ENCODE peak calls at places on chromosome 6, in nine cellular contexts. D is WTC11, A is heart right ventricle, S is AG04450, I is BJ, U is Panc1, C is Peyer's patch, Q is dorsolateral prefrontal cortex, Y is ovary. L is an unnamed sample.

GRCh38 chr6:38370653-38371311 is 268.9 kb downstream of the BTBD9 start:
- DNase-seq in D (no peak), A (no peak), S (no peak), I (no peak), U (no peak), C (no peak), Q (no peak), Y (no peak), L (no peak)

GRCh38 chr6:3209114-3210023 is 18.1 kb downstream of the TUBB2B start:
- DNase-seq in D (peak), A (no peak), S (peak), I (peak), U (peak), C (peak), Q (no peak), Y (no peak), L (no peak)

GRCh38 chr6:83354747-83355146 is 76.1 kb downstream of the ME1 start:
- DNase-seq in D (no peak), A (no peak), S (no peak), I (no peak), U (no peak), C (no peak), Q (no peak), Y (no peak), L (no peak)

GRCh38 chr6:148720897-148721296 is 25.9 kb upstream of the UST start:
- DNase-seq in D (no peak), A (no peak), S (no peak), I (no peak), U (no peak), C (no peak), Q (no peak), Y (no peak), L (no peak)

GRCh38 chr6:38215225-38215624 is 395.7 kb downstream of the ZFAND3 start:
- DNase-seq in D (no peak), A (no peak), S (no peak), I (no peak), U (no peak), C (no peak), Q (no peak), Y (no peak), L (no peak)

GRCh38 chr6:119938752-119939151 is 589.2 kb upstream of the MAN1A1 start:
- DNase-seq in D (no peak), A (no peak), S (no peak), I (no peak), U (no peak), C (no peak), Q (no peak), Y (no peak), L (no peak)

GRCh38 chr6:73739097-73739496 is 43.1 kb downstream of the CD109 start:
- DNase-seq in D (no peak), A (no peak), S (peak), I (no peak), U (no peak), C (no peak), Q (no peak), Y (no peak), L (no peak)

GRCh38 chr6:150928882-150929281 is 63.4 kb downstream of the MTHFD1L start:
- DNase-seq in D (peak), A (no peak), S (no peak), I (no peak), U (no peak), C (no peak), Q (no peak), Y (no peak), L (no peak)

GRCh38 chr6:46184114-46184513 is 13.3 kb upstream of the ENPP5 start:
- DNase-seq in D (no peak), A (no peak), S (peak), I (peak), U (no peak), C (no peak), Q (no peak), Y (no peak), L (no peak)

GRCh38 chr6:91672201-91672600 is 1085.3 kb upstream of the MAP3K7 start:
- DNase-seq in D (no peak), A (no peak), S (no peak), I (no peak), U (no peak), C (no peak), Q (no peak), Y (no peak), L (no peak)

GRCh38 chr6:36958775-36959554 is 4.4 kb downstream of the PI16 start:
- DNase-seq in D (peak), A (no peak), S (no peak), I (no peak), U (no peak), C (peak), Q (no peak), Y (no peak), L (no peak)

GRCh38 chr6:34462561-34462971 is 3.3 kb upstream of the PACSIN1 start:
- DNase-seq in D (peak), A (peak), S (no peak), I (no peak), U (no peak), C (peak), Q (no peak), Y (no peak), L (no peak)

GRCh38 chr6:143694560-143694959 is 16.8 kb downstream of the PHACTR2 start:
- DNase-seq in D (no peak), A (no peak), S (no peak), I (no peak), U (no peak), C (no peak), Q (no peak), Y (no peak), L (no peak)

GRCh38 chr6:129029778-129030177 is 146.8 kb downstream of the LAMA2 start:
- DNase-seq in D (no peak), A (no peak), S (no peak), I (no peak), U (no peak), C (no peak), Q (no peak), Y (no peak), L (no peak)

GRCh38 chr6:165819394-165819793 is 156.4 kb upstream of the PDE10A start:
- DNase-seq in D (peak), A (no peak), S (no peak), I (no peak), U (no peak), C (no peak), Q (no peak), Y (peak), L (no peak)

GRCh38 chr6:118464620-118465019 is 83.5 kb upstream of the PLN start:
- DNase-seq in D (no peak), A (no peak), S (no peak), I (no peak), U (no peak), C (no peak), Q (no peak), Y (no peak), L (no peak)

GRCh38 chr6:13466304-13467215 is 20.8 kb downstream of the GFOD1 start:
- DNase-seq in D (no peak), A (no peak), S (no peak), I (no peak), U (no peak), C (no peak), Q (no peak), Y (no peak), L (no peak)

GRCh38 chr6:9140861-9141534 is 705.7 kb upstream of the SLC35B3 start:
- DNase-seq in D (no peak), A (no peak), S (no peak), I (peak), U (peak), C (no peak), Q (no peak), Y (no peak), L (no peak)

GRCh38 chr6:33693186-33694158 is 18.0 kb downstream of the UQCC2 start:
- DNase-seq in D (no peak), A (peak), S (no peak), I (no peak), U (no peak), C (no peak), Q (no peak), Y (no peak), L (no peak)

GRCh38 chr6:144087789-144088426 is 7.5 kb downstream of the SF3B5 start:
- DNase-seq in D (no peak), A (no peak), S (no peak), I (no peak), U (no peak), C (no peak), Q (no peak), Y (no peak), L (no peak)

GRCh38 chr6:24495516-24495847 is 713 bp downstream of the ALDH5A1 start:
- DNase-seq in D (peak), A (peak), S (no peak), I (no peak), U (no peak), C (peak), Q (peak), Y (peak), L (no peak)

GRCh38 chr6:45830441-45831139 is 185.1 kb downstream of the CLIC5 start:
- DNase-seq in D (no peak), A (no peak), S (no peak), I (no peak), U (no peak), C (no peak), Q (no peak), Y (no peak), L (peak)

GRCh38 chr6:80742481-80742880 is 636.0 kb downstream of the BCKDHB start:
- DNase-seq in D (no peak), A (no peak), S (no peak), I (no peak), U (no peak), C (no peak), Q (no peak), Y (no peak), L (no peak)

GRCh38 chr6:166997768-166998255 is 1.4 kb upstream of the CEP43 start:
- DNase-seq in D (peak), A (peak), S (peak), I (peak), U (peak), C (peak), Q (peak), Y (peak), L (peak)
- TF ChIP-seq CTCF in D (no peak), A (peak), S (peak), I (peak), U (peak), C (no peak), Q (peak), Y (no peak), L (no peak)

GRCh38 chr6:2038096-2038495 is 207.3 kb downstream of the GMDS start:
- DNase-seq in D (no peak), A (no peak), S (no peak), I (no peak), U (no peak), C (no peak), Q (no peak), Y (no peak), L (no peak)

GRCh38 chr6:2034256-2034655 is 211.1 kb downstream of the GMDS start:
- DNase-seq in D (no peak), A (no peak), S (no peak), I (no peak), U (no peak), C (no peak), Q (no peak), Y (no peak), L (no peak)

GRCh38 chr6:2036084-2037023 is 209.1 kb downstream of the GMDS start:
- DNase-seq in D (no peak), A (no peak), S (no peak), I (no peak), U (no peak), C (no peak), Q (no peak), Y (no peak), L (no peak)

GRCh38 chr6:2035046-2035445 is 210.4 kb downstream of the GMDS start:
- DNase-seq in D (no peak), A (no peak), S (no peak), I (no peak), U (no peak), C (no peak), Q (no peak), Y (no peak), L (no peak)

GRCh38 chr6:2037230-2037926 is 208.0 kb downstream of the GMDS start:
- DNase-seq in D (no peak), A (no peak), S (no peak), I (no peak), U (no peak), C (no peak), Q (no peak), Y (no peak), L (no peak)
- TF ChIP-seq CTCF in D (no peak), A (peak), S (peak), I (no peak), U (peak), C (no peak), Q (peak), Y (no peak), L (no peak)

DNA sequence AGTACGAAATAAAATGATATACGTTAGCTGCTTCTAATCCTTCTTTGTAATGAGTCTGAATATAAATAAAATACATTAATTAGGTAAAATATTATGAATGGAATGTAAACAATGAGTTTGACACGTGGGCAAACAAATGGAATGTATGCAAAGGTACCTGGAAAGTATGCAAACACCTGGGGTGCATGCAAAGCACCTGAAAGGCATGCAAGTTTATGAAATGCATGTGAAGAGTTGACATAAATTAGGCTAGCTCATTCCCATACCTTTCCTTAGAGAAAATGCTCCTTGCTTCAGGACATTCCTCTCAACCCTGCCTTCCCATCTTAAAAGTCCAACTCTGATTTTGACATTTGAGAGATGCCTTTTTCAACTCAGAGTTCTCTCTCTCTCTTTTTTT is 140.9 kb downstream of the EDN1 start:
- DNase-seq in D (no peak), A (no peak), S (no peak), I (no peak), U (no peak), C (no peak), Q (no peak), Y (no peak), L (no peak)
- TF ChIP-seq CTCF in D (no peak), A (no peak), S (no peak), I (no peak), U (no peak), C (no peak), Q (no peak), Y (no peak), L (no peak)

DNA sequence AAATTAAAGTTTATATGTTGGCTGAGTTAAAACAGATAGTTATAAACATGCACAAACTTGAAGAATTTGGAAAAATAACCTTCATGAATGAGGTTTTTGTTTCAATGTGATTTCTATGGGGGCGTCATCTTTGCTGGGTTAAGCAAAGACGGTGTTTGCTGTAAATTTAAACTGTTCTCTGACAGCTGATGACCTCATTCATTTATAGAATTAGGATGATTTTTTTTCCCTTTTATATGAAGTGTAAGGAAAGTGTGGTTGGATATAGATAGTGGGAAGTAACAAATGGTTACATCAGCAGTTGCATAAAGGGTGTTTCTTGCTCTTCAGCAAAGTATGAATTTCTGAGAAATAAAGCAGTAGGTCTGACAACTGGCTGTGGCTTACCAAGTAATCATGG is 137.2 kb upstream of the CENPW start:
- DNase-seq in D (no peak), A (no peak), S (no peak), I (no peak), U (no peak), C (no peak), Q (no peak), Y (no peak), L (no peak)
- TF ChIP-seq CTCF in D (no peak), A (no peak), S (no peak), I (no peak), U (no peak), C (no peak), Q (no peak), Y (no peak), L (no peak)

DNA sequence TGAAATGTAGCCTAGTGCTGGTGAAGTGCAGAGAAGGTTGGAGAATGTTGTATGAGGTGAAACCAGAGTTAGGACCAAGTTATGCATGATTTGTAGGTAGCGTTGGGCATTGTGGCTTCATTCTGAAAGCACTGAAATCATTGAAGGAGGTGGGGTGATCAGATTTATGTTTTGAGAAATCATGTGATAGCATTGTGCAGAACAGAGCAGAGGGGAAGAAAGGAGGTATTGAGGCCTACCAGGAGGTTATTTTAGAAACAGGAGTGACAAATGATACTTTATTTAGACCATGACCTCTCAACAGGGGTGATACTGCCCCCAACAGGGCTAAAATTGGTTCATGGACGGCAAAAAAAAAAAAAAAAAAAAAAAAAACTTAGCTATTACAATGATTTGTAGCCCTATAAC is 15.6 kb upstream of the HMGN3 start:
- DNase-seq in D (no peak), A (no peak), S (no peak), I (no peak), U (no peak), C (no peak), Q (no peak), Y (no peak), L (no peak)
- TF ChIP-seq CTCF in D (no peak), A (peak), S (peak), I (peak), U (peak), C (no peak), Q (no peak), Y (no peak), L (no peak)

DNA sequence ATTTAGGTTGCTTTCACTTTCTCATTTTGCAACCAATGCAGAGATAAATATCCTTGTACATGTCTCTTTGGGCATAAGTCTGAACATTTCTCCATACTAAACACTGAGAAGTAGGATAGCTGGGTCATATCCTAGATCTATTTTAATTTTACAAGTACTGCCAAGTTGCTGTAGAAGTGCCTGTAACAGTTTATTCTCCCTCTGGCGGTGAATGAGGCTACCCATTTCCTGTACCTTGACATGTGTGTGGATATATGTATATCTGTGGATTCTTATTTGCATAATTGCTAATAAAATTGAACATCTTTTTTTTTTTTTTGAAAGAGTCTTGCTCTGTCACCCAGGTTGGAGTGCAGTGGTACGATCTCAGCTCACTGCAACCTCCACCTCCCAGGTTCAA is 48.0 kb upstream of the PNRC1 start:
- DNase-seq in D (no peak), A (no peak), S (no peak), I (no peak), U (no peak), C (no peak), Q (no peak), Y (no peak), L (no peak)
- TF ChIP-seq CTCF in D (no peak), A (peak), S (peak), I (peak), U (no peak), C (no peak), Q (no peak), Y (no peak), L (no peak)

GRCh38 chr6:26411751-26412150 is 9.7 kb downstream of the BTN3A1 start:
- DNase-seq in D (no peak), A (no peak), S (no peak), I (no peak), U (no peak), C (no peak), Q (no peak), Y (no peak), L (no peak)
- TF ChIP-seq CTCF in D (no peak), A (no peak), S (no peak), I (no peak), U (peak), C (no peak), Q (no peak), Y (no peak), L (no peak)

GRCh38 chr6:160678230-160678629 is 14.2 kb upstream of the LPA start:
- DNase-seq in D (no peak), A (no peak), S (no peak), I (no peak), U (no peak), C (no peak), Q (no peak), Y (no peak), L (no peak)

GRCh38 chr6:160678744-160679401 is 14.8 kb upstream of the LPA start:
- DNase-seq in D (peak), A (no peak), S (no peak), I (no peak), U (no peak), C (no peak), Q (no peak), Y (no peak), L (no peak)

GRCh38 chr6:160679402-160679769 is 15.3 kb upstream of the LPA start:
- DNase-seq in D (peak), A (no peak), S (no peak), I (no peak), U (no peak), C (no peak), Q (no peak), Y (peak), L (no peak)
- TF ChIP-seq CTCF in D (peak), A (peak), S (no peak), I (no peak), U (peak), C (no peak), Q (no peak), Y (no peak), L (no peak)

GRCh38 chr6:90301816-90302215 is 5.2 kb upstream of the BACH2 start:
- DNase-seq in D (no peak), A (no peak), S (no peak), I (no peak), U (no peak), C (no peak), Q (no peak), Y (no peak), L (no peak)

GRCh38 chr6:90303037-90303436 is 6.4 kb upstream of the BACH2 start:
- DNase-seq in D (no peak), A (no peak), S (no peak), I (no peak), U (no peak), C (no peak), Q (no peak), Y (no peak), L (no peak)

GRCh38 chr6:90304308-90304707 is 7.7 kb upstream of the BACH2 start:
- DNase-seq in D (no peak), A (no peak), S (no peak), I (no peak), U (no peak), C (no peak), Q (no peak), Y (no peak), L (no peak)

GRCh38 chr6:90305800-90306448 is 9.3 kb upstream of the BACH2 start:
- DNase-seq in D (no peak), A (no peak), S (no peak), I (no peak), U (no peak), C (no peak), Q (no peak), Y (no peak), L (no peak)

DNA sequence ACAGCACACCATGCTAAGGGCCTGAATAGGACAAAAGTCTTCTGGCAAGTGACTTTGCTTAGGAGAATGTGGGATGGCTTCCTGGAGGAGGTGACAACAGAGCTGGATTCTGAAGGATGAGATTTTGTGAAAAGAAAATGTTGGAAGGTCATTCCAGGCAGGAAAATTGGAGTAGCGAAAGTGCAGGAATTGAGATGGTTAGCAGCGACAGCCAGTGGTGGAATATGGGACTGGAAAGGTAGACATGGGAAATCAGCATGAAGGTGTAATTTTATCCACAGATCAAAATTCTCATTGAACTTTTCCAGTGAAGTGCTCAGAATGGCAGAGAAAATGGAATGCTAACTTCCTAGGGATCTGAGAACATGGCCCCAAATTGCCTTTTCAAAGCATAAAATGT is 5.7 kb upstream of the BACH2 start:
- DNase-seq in D (no peak), A (no peak), S (no peak), I (no peak), U (no peak), C (no peak), Q (no peak), Y (no peak), L (no peak)
- TF ChIP-seq CTCF in D (no peak), A (no peak), S (no peak), I (peak), U (no peak), C (no peak), Q (no peak), Y (no peak), L (no peak)

L was measured in activated B cell treated with CpG ODN at 0.5 μM for 24 hours.